ENCODE peak calls at places on chromosome 18, in seven cellular contexts. One of them, this sample, is unnamed. For H3K36me3, the result is how much of the 10 kb centered on the place peaks cover.

GRCh38 chr18:36526611-36527010 is 229.1 kb downstream of the FHOD3 start:
- DNase-seq in IMR-90: peak
- DNase-seq in heart left ventricle: no peak
- DNase-seq in left lung: no peak
- DNase-seq in fibroblast of lung: no peak
- DNase-seq in adrenal gland: no peak
- DNase-seq in colonic mucosa: no peak
- DNase-seq in this sample: no peak

GRCh38 chr18:71707400-71707799 is 836.7 kb downstream of the CBLN2 start:
- DNase-seq in IMR-90: no peak
- DNase-seq in heart left ventricle: no peak
- DNase-seq in left lung: no peak
- DNase-seq in fibroblast of lung: peak
- DNase-seq in adrenal gland: no peak
- DNase-seq in colonic mucosa: no peak
- DNase-seq in this sample: no peak

GRCh38 chr18:48894799-48895346 is 55.9 kb downstream of the SMAD7 start:
- DNase-seq in IMR-90: no peak
- DNase-seq in heart left ventricle: no peak
- DNase-seq in left lung: no peak
- DNase-seq in fibroblast of lung: no peak
- DNase-seq in adrenal gland: no peak
- DNase-seq in colonic mucosa: no peak
- DNase-seq in this sample: no peak

GRCh38 chr18:65753520-65753919 is 2.7 kb downstream of the CDH7 start:
- DNase-seq in IMR-90: no peak
- DNase-seq in heart left ventricle: no peak
- DNase-seq in left lung: no peak
- DNase-seq in fibroblast of lung: peak
- DNase-seq in adrenal gland: no peak
- DNase-seq in colonic mucosa: peak
- DNase-seq in this sample: no peak

GRCh38 chr18:34929336-34929780 is 111.9 kb upstream of the MAPRE2 start:
- DNase-seq in IMR-90: peak
- DNase-seq in heart left ventricle: no peak
- DNase-seq in left lung: no peak
- DNase-seq in fibroblast of lung: peak
- DNase-seq in adrenal gland: no peak
- DNase-seq in colonic mucosa: no peak
- DNase-seq in this sample: no peak

GRCh38 chr18:48475635-48476549 is 62.9 kb upstream of the CTIF start:
- DNase-seq in IMR-90: peak
- DNase-seq in heart left ventricle: no peak
- DNase-seq in left lung: no peak
- DNase-seq in fibroblast of lung: peak
- DNase-seq in adrenal gland: peak
- DNase-seq in colonic mucosa: no peak
- DNase-seq in this sample: peak

GRCh38 chr18:58856881-58857280 is 7.8 kb upstream of the ZNF532 start:
- DNase-seq in IMR-90: peak
- DNase-seq in heart left ventricle: no peak
- DNase-seq in left lung: no peak
- DNase-seq in fibroblast of lung: peak
- DNase-seq in adrenal gland: no peak
- DNase-seq in colonic mucosa: no peak
- DNase-seq in this sample: peak

GRCh38 chr18:58851874-58852273 is 12.8 kb upstream of the ZNF532 start:
- DNase-seq in IMR-90: no peak
- DNase-seq in heart left ventricle: no peak
- DNase-seq in left lung: no peak
- DNase-seq in fibroblast of lung: peak
- DNase-seq in adrenal gland: no peak
- DNase-seq in colonic mucosa: no peak
- DNase-seq in this sample: no peak

GRCh38 chr18:63177259-63177658 is 142.3 kb downstream of the BCL2 start:
- DNase-seq in IMR-90: no peak
- DNase-seq in heart left ventricle: no peak
- DNase-seq in left lung: no peak
- DNase-seq in fibroblast of lung: no peak
- DNase-seq in adrenal gland: no peak
- DNase-seq in colonic mucosa: no peak
- DNase-seq in this sample: no peak
- H3K4me3 ChIP-seq in IMR-90: no peak
- H3K4me3 ChIP-seq in heart left ventricle: no peak
- H3K4me3 ChIP-seq in left lung: no peak
- H3K4me3 ChIP-seq in fibroblast of lung: no peak
- H3K4me3 ChIP-seq in adrenal gland: no peak
- H3K4me3 ChIP-seq in colonic mucosa: no peak
- H3K4me3 ChIP-seq in this sample: no peak

GRCh38 chr18:2794159-2794558 is 52.6 kb upstream of the EMILIN2 start:
- DNase-seq in IMR-90: no peak
- DNase-seq in heart left ventricle: no peak
- DNase-seq in left lung: no peak
- DNase-seq in fibroblast of lung: no peak
- DNase-seq in adrenal gland: no peak
- DNase-seq in colonic mucosa: no peak
- DNase-seq in this sample: no peak
- H3K36me3 ChIP-seq in IMR-90: under half
- H3K36me3 ChIP-seq in heart left ventricle: half or more
- H3K36me3 ChIP-seq in left lung: under half
- H3K36me3 ChIP-seq in fibroblast of lung: under half
- H3K36me3 ChIP-seq in adrenal gland: under half
- H3K36me3 ChIP-seq in colonic mucosa: under half
- H3K36me3 ChIP-seq in this sample: half or more

GRCh38 chr18:33469699-33470098 is 29.2 kb upstream of the CCDC178 start:
- DNase-seq in IMR-90: no peak
- DNase-seq in heart left ventricle: no peak
- DNase-seq in left lung: no peak
- DNase-seq in fibroblast of lung: peak
- DNase-seq in adrenal gland: no peak
- DNase-seq in colonic mucosa: no peak
- DNase-seq in this sample: no peak

GRCh38 chr18:33470229-33470628 is 29.7 kb upstream of the CCDC178 start:
- DNase-seq in IMR-90: no peak
- DNase-seq in heart left ventricle: no peak
- DNase-seq in left lung: no peak
- DNase-seq in fibroblast of lung: peak
- DNase-seq in adrenal gland: no peak
- DNase-seq in colonic mucosa: no peak
- DNase-seq in this sample: no peak

GRCh38 chr18:33467531-33467930 is 27.0 kb upstream of the CCDC178 start:
- DNase-seq in IMR-90: no peak
- DNase-seq in heart left ventricle: no peak
- DNase-seq in left lung: no peak
- DNase-seq in fibroblast of lung: peak
- DNase-seq in adrenal gland: no peak
- DNase-seq in colonic mucosa: no peak
- DNase-seq in this sample: no peak

GRCh38 chr18:33466822-33467221 is 26.3 kb upstream of the CCDC178 start:
- DNase-seq in IMR-90: no peak
- DNase-seq in heart left ventricle: no peak
- DNase-seq in left lung: no peak
- DNase-seq in fibroblast of lung: no peak
- DNase-seq in adrenal gland: no peak
- DNase-seq in colonic mucosa: no peak
- DNase-seq in this sample: no peak

GRCh38 chr18:33472554-33472953 is 32.0 kb upstream of the CCDC178 start:
- DNase-seq in IMR-90: no peak
- DNase-seq in heart left ventricle: no peak
- DNase-seq in left lung: no peak
- DNase-seq in fibroblast of lung: no peak
- DNase-seq in adrenal gland: no peak
- DNase-seq in colonic mucosa: no peak
- DNase-seq in this sample: no peak
- H3K4me3 ChIP-seq in IMR-90: no peak
- H3K4me3 ChIP-seq in heart left ventricle: no peak
- H3K4me3 ChIP-seq in left lung: no peak
- H3K4me3 ChIP-seq in fibroblast of lung: no peak
- H3K4me3 ChIP-seq in adrenal gland: no peak
- H3K4me3 ChIP-seq in colonic mucosa: no peak
- H3K4me3 ChIP-seq in this sample: no peak

GRCh38 chr18:76437910-76438309 is 57.1 kb downstream of the ZNF516 start:
- DNase-seq in IMR-90: no peak
- DNase-seq in heart left ventricle: no peak
- DNase-seq in left lung: no peak
- DNase-seq in fibroblast of lung: no peak
- DNase-seq in adrenal gland: no peak
- DNase-seq in colonic mucosa: no peak
- DNase-seq in this sample: no peak
- H3K36me3 ChIP-seq in IMR-90: half or more
- H3K36me3 ChIP-seq in heart left ventricle: under half
- H3K36me3 ChIP-seq in left lung: under half
- H3K36me3 ChIP-seq in fibroblast of lung: under half
- H3K36me3 ChIP-seq in adrenal gland: under half
- H3K36me3 ChIP-seq in colonic mucosa: under half
- H3K36me3 ChIP-seq in this sample: half or more

GRCh38 chr18:5967007-5967406 is 71.7 kb upstream of the TMEM200C start:
- DNase-seq in IMR-90: no peak
- DNase-seq in heart left ventricle: no peak
- DNase-seq in left lung: no peak
- DNase-seq in fibroblast of lung: no peak
- DNase-seq in adrenal gland: no peak
- DNase-seq in colonic mucosa: no peak
- DNase-seq in this sample: no peak
- H3K4me3 ChIP-seq in IMR-90: no peak
- H3K4me3 ChIP-seq in heart left ventricle: no peak
- H3K4me3 ChIP-seq in left lung: no peak
- H3K4me3 ChIP-seq in fibroblast of lung: no peak
- H3K4me3 ChIP-seq in adrenal gland: no peak
- H3K4me3 ChIP-seq in colonic mucosa: no peak
- H3K4me3 ChIP-seq in this sample: no peak

DNA sequence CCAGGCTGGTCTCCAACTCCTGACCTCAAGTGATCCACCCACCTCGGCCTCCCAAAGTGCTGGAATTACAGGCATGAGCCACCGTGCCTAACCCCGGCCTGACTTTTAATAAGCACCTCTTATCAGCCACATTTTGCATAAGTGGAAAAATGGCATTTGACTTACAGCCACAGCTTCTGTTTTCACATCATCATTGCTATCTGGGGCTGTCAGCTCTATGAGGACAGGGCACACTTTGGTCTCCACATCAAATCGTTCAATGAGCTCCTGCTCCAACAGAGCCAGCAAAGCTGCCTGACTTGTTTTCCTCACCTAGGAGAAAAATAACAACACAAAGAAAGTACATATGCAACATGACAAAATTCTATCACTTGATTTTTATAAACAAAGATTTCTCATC is 26.4 kb downstream of the PPP4R1 start:
- DNase-seq in IMR-90: no peak
- DNase-seq in heart left ventricle: peak
- DNase-seq in left lung: no peak
- DNase-seq in fibroblast of lung: no peak
- DNase-seq in adrenal gland: no peak
- DNase-seq in colonic mucosa: no peak
- DNase-seq in this sample: no peak
- H3K36me3 ChIP-seq in IMR-90: under half
- H3K36me3 ChIP-seq in heart left ventricle: half or more
- H3K36me3 ChIP-seq in left lung: under half
- H3K36me3 ChIP-seq in fibroblast of lung: under half
- H3K36me3 ChIP-seq in adrenal gland: under half
- H3K36me3 ChIP-seq in colonic mucosa: under half
- H3K36me3 ChIP-seq in this sample: half or more